ENCODE peak calls at places on chromosomes 3 and 15, in eight cellular contexts. V is AG04450, Y is tibial nerve, S is suprapubic skin, C is ovary, D is heart right ventricle, K is cardiac muscle cell, Z is heart left ventricle. X is an unnamed sample.

GRCh38 chr3:124791142-124791541 is 60.9 kb downstream of the UMPS start:
- DNase-seq in D (no peak), Y (no peak), S (no peak), Z (no peak), C (no peak), V (no peak), K (no peak), X (no peak)

GRCh38 chr15:78131295-78132021 is at the start of gene CIB2:
- DNase-seq in Y (no peak), K (peak), Z (peak), S (peak), V (peak), D (peak), C (peak), X (peak)

GRCh38 chr15:64507293-64507802 is 47.0 kb downstream of the ZNF609 start:
- DNase-seq in K (peak), D (peak), V (peak), C (peak), S (peak), Y (peak), Z (peak), X (peak)

GRCh38 chr3:184320099-184320445 is 5.7 kb downstream of the EIF4G1 start:
- DNase-seq in V (peak), C (peak), S (peak), K (peak), Y (peak), D (peak), Z (peak), X (no peak)

GRCh38 chr3:56799251-56799882 is 2.4 kb downstream of the ARHGEF3 start:
- DNase-seq in Z (no peak), Y (no peak), V (no peak), K (peak), C (no peak), S (no peak), D (no peak), X (no peak)

GRCh38 chr15:53978248-53978906 is at the start of gene UNC13C:
- DNase-seq in D (peak), Z (no peak), Y (no peak), S (no peak), K (no peak), C (peak), V (no peak), X (peak)

GRCh38 chr15:80404057-80404718 is at the start of gene ARNT2:
- DNase-seq in V (no peak), C (peak), K (peak), D (peak), Z (peak), S (no peak), Y (no peak), X (peak)

GRCh38 chr15:55796321-55796965 is 53.5 kb upstream of the PRTG start:
- DNase-seq in K (peak), V (no peak), Y (no peak), S (no peak), C (no peak), Z (no peak), D (no peak), X (no peak)

GRCh38 chr15:62112616-62113593 is 46.1 kb downstream of the C2CD4A start:
- DNase-seq in C (no peak), Z (no peak), Y (no peak), K (peak), V (peak), D (no peak), S (no peak), X (no peak)

GRCh38 chr3:356947-357346 is 160.4 kb downstream of the CHL1 start:
- DNase-seq in C (no peak), Z (no peak), K (no peak), S (no peak), V (no peak), D (peak), Y (no peak), X (no peak)

GRCh38 chr15:66778314-66778665 is 76.3 kb downstream of the SMAD6 start:
- DNase-seq in Z (no peak), K (no peak), D (no peak), C (no peak), Y (no peak), V (no peak), S (no peak), X (no peak)

GRCh38 chr3:33430571-33430970 is 9.6 kb downstream of the UBP1 start:
- DNase-seq in V (no peak), D (no peak), S (no peak), C (no peak), Z (no peak), Y (no peak), K (no peak), X (no peak)

GRCh38 chr3:149783576-149783975 is 8.8 kb downstream of the ANKUB1 start:
- DNase-seq in V (peak), S (no peak), Z (no peak), C (no peak), K (peak), Y (no peak), D (no peak), X (no peak)

GRCh38 chr3:135012101-135012500 is 217.0 kb downstream of the EPHB1 start:
- DNase-seq in D (no peak), V (no peak), S (no peak), Z (no peak), K (no peak), C (no peak), Y (no peak), X (no peak)

GRCh38 chr3:134768845-134769244 is 26.2 kb upstream of the EPHB1 start:
- DNase-seq in K (no peak), Z (no peak), S (no peak), C (no peak), Y (no peak), V (no peak), D (no peak), X (no peak)

GRCh38 chr3:179421500-179421899 is 29.8 kb downstream of the GNB4 start:
- DNase-seq in Z (peak), V (peak), S (no peak), D (no peak), K (peak), Y (no peak), C (no peak), X (peak)

GRCh38 chr3:60932669-60933068 is 318.6 kb downstream of the FHIT start:
- DNase-seq in C (no peak), S (no peak), Y (no peak), Z (no peak), K (no peak), V (no peak), D (no peak), X (no peak)

GRCh38 chr3:143998266-143998665 is 26.6 kb downstream of the DIPK2A start:
- DNase-seq in C (no peak), V (no peak), D (no peak), S (no peak), K (peak), Z (no peak), Y (no peak), X (no peak)

GRCh38 chr3:153901991-153902390 is 219.2 kb upstream of the ARHGEF26 start:
- DNase-seq in D (no peak), C (no peak), K (no peak), Z (no peak), S (no peak), V (no peak), Y (no peak), X (no peak)

GRCh38 chr3:186150234-186150830 is 41.4 kb upstream of the ETV5 start:
- DNase-seq in Y (no peak), K (no peak), V (no peak), C (no peak), S (no peak), D (no peak), Z (no peak), X (no peak)

GRCh38 chr15:72197460-72198409 is at the start of gene GRAMD2A:
- DNase-seq in Z (no peak), S (no peak), D (no peak), K (peak), C (no peak), Y (no peak), V (no peak), X (peak)

GRCh38 chr15:98684441-98684840 is 36.1 kb downstream of the IGF1R start:
- DNase-seq in V (no peak), D (no peak), S (no peak), C (no peak), Y (no peak), K (peak), Z (no peak), X (no peak)

GRCh38 chr3:22922317-22922716 is 280.8 kb upstream of the UBE2E2 start:
- DNase-seq in Z (no peak), D (no peak), V (no peak), C (no peak), K (peak), Y (no peak), S (no peak), X (no peak)

GRCh38 chr3:43892535-43892934 is 201.8 kb downstream of the ABHD5 start:
- DNase-seq in C (no peak), V (no peak), Y (no peak), Z (no peak), K (no peak), S (no peak), D (no peak), X (no peak)

GRCh38 chr3:32569540-32570425 is 875 bp downstream of the DYNC1LI1 start:
- DNase-seq in C (peak), D (peak), Z (peak), S (peak), V (no peak), K (peak), Y (no peak), X (peak)

GRCh38 chr3:5891721-5892120 is 704.2 kb downstream of the EDEM1 start:
- DNase-seq in D (no peak), C (no peak), Z (no peak), S (no peak), V (no peak), Y (no peak), K (no peak), X (no peak)

GRCh38 chr15:48392356-48392755 is 61.1 kb downstream of the DUT start:
- DNase-seq in Y (no peak), Z (peak), K (peak), V (no peak), D (peak), S (peak), C (peak), X (no peak)

GRCh38 chr15:66595937-66596545 is 30.2 kb upstream of the LCTL start:
- DNase-seq in Z (no peak), C (no peak), V (no peak), Y (no peak), S (no peak), D (no peak), K (no peak), X (no peak)

GRCh38 chr3:113409676-113410075 is 31.6 kb downstream of the CFAP44 start:
- DNase-seq in C (no peak), D (no peak), V (no peak), Z (no peak), Y (no peak), S (no peak), K (peak), X (no peak)

GRCh38 chr3:72380193-72380592 is 468.1 kb downstream of the SHQ1 start:
- DNase-seq in Y (no peak), D (no peak), C (no peak), S (no peak), K (peak), V (no peak), Z (no peak), X (no peak)

GRCh38 chr3:27317096-27317495 is 52.1 kb downstream of the NEK10 start:
- DNase-seq in Z (no peak), D (no peak), V (no peak), S (no peak), Y (no peak), C (no peak), K (no peak), X (no peak)

GRCh38 chr15:49270541-49271421 is 100.7 kb downstream of the GALK2 start:
- DNase-seq in Z (no peak), K (peak), D (peak), V (no peak), C (peak), S (no peak), Y (no peak), X (no peak)

GRCh38 chr15:47663106-47663505 is 54.2 kb upstream of the SEMA6D start:
- DNase-seq in S (no peak), D (no peak), K (no peak), C (no peak), V (peak), Y (no peak), Z (no peak), X (no peak)

GRCh38 chr15:54722342-54722986 is 474.3 kb downstream of the RSL24D1 start:
- DNase-seq in D (no peak), Y (no peak), S (no peak), Z (no peak), V (no peak), C (no peak), K (no peak), X (no peak)

GRCh38 chr3:100086401-100086800 is 27.9 kb downstream of the FILIP1L start:
- DNase-seq in Z (no peak), D (no peak), Y (no peak), V (no peak), S (no peak), C (no peak), K (no peak), X (no peak)
- H3K27ac ChIP-seq in Z (no peak), D (peak), Y (no peak), V (no peak), S (no peak), C (no peak), K (no peak), X (no peak)

GRCh38 chr15:95676500-95676899 is 654.0 kb upstream of the NR2F2 start:
- DNase-seq in V (no peak), C (no peak), K (no peak), Z (no peak), D (no peak), Y (no peak), S (no peak), X (no peak)
- TF ChIP-seq CTCF in V (no peak), C (no peak), K (no peak), Z (no peak), D (no peak), Y (no peak), S (no peak), X (no peak)

GRCh38 chr3:123724306-123724705 is 139.5 kb upstream of the HACD2 start:
- DNase-seq in V (no peak), Y (no peak), S (no peak), C (no peak), Z (no peak), D (no peak), K (no peak), X (no peak)

GRCh38 chr3:123722021-123722420 is 137.2 kb upstream of the HACD2 start:
- DNase-seq in C (no peak), V (no peak), Z (no peak), Y (no peak), K (no peak), D (no peak), S (no peak), X (no peak)

GRCh38 chr3:123725652-123726400 is 141.0 kb upstream of the HACD2 start:
- DNase-seq in S (no peak), V (no peak), D (no peak), Y (no peak), K (no peak), Z (no peak), C (no peak), X (no peak)

GRCh38 chr3:123720638-123721037 is 135.8 kb upstream of the HACD2 start:
- DNase-seq in S (no peak), D (no peak), K (no peak), V (no peak), Y (no peak), C (no peak), Z (no peak), X (peak)

DNA sequence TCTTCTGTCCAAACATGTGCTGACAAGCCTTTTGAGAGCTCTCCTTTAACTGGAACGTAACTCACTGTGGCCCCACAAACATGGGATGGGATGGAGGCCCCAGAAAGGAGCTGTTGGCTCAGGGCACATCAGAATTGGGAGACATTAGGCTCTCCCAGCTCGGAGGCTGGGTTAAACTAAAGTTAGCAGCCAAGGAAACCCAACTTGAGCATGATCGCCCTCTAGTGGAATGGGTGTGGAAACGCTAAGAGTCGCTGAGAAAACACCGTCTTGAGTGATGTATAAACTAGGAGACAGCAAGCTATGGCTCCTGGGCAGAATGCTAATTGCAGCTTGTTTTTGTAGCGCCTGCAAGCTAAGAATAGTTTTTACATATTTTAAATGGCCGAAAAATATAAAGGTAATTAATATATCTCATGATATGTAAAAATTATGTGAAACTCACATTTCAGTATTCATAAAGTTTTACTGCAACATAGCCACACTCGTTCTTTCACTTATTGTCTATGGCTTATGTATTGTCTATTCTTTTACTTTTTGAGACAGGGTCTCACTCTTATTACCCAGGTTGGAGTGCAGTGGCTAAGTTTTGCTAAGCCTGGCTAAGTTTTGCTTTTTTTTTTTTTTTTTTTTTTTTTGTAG is 138.8 kb upstream of the HACD2 start:
- DNase-seq in D (no peak), Z (peak), K (peak), S (peak), Y (no peak), V (peak), C (peak), X (peak)
- H3K27ac ChIP-seq in D (no peak), Z (no peak), K (no peak), S (no peak), Y (no peak), V (peak), C (no peak), X (peak)

GRCh38 chr3:106341090-106341489 is 472.3 kb upstream of the CBLB start:
- DNase-seq in D (no peak), V (no peak), Y (no peak), C (no peak), S (no peak), Z (no peak), K (peak), X (peak)
- TF ChIP-seq CTCF in D (no peak), V (peak), Y (no peak), C (no peak), S (no peak), Z (no peak), K (peak), X (no peak)